ENCODE peak calls at places on chromosome 9, in eight cellular contexts. One of them, this sample, is unnamed.

GRCh38 chr9:80787636-80788035 is 901.7 kb downstream of the TLE1 start:
- DNase-seq in MM.1S: no peak
- DNase-seq in A549: no peak
- DNase-seq in Calu3: no peak
- DNase-seq in AG09319: no peak
- DNase-seq in endodermal cell: no peak
- DNase-seq in AG09309: no peak
- DNase-seq in IMR-90: no peak
- DNase-seq in this sample: no peak

GRCh38 chr9:130143974-130144373 is 28.2 kb upstream of the NCS1 start:
- DNase-seq in IMR-90: peak; percentile 42
- DNase-seq in MM.1S: no peak
- DNase-seq in AG09309: no peak
- DNase-seq in Calu3: no peak
- DNase-seq in A549: no peak
- DNase-seq in AG09319: no peak
- DNase-seq in endodermal cell: no peak
- DNase-seq in this sample: no peak

GRCh38 chr9:111957856-111958631 is 61.4 kb downstream of the UGCG start:
- DNase-seq in MM.1S: no peak
- DNase-seq in A549: no peak
- DNase-seq in AG09309: peak; percentile 97
- DNase-seq in IMR-90: peak; percentile 99
- DNase-seq in endodermal cell: no peak
- DNase-seq in Calu3: peak; percentile 32
- DNase-seq in AG09319: peak; percentile 86
- DNase-seq in this sample: no peak

GRCh38 chr9:109068764-109069163 is 51.0 kb downstream of the TMEM245 start:
- DNase-seq in AG09309: no peak
- DNase-seq in Calu3: no peak
- DNase-seq in endodermal cell: no peak
- DNase-seq in AG09319: no peak
- DNase-seq in MM.1S: no peak
- DNase-seq in A549: no peak
- DNase-seq in IMR-90: no peak
- DNase-seq in this sample: no peak

GRCh38 chr9:135992486-135993408 is 31.6 kb upstream of the UBAC1 start:
- DNase-seq in Calu3: peak; percentile 49
- DNase-seq in AG09319: peak; percentile 52
- DNase-seq in IMR-90: peak; percentile 84
- DNase-seq in MM.1S: peak; percentile 45
- DNase-seq in A549: peak; percentile 36
- DNase-seq in endodermal cell: peak; percentile 89
- DNase-seq in AG09309: peak; percentile 23
- DNase-seq in this sample: peak; percentile 78

GRCh38 chr9:17521456-17521855 is 57.4 kb upstream of the SH3GL2 start:
- DNase-seq in IMR-90: no peak
- DNase-seq in Calu3: no peak
- DNase-seq in A549: no peak
- DNase-seq in MM.1S: no peak
- DNase-seq in endodermal cell: no peak
- DNase-seq in AG09319: no peak
- DNase-seq in AG09309: no peak
- DNase-seq in this sample: no peak

GRCh38 chr9:90773593-90773992 is 28.0 kb upstream of the SYK start:
- DNase-seq in A549: no peak
- DNase-seq in AG09309: no peak
- DNase-seq in Calu3: peak; percentile 26
- DNase-seq in MM.1S: peak; percentile 48
- DNase-seq in endodermal cell: no peak
- DNase-seq in IMR-90: no peak
- DNase-seq in AG09319: no peak
- DNase-seq in this sample: peak; percentile 20

GRCh38 chr9:96441798-96442445 is 8.0 kb upstream of the HABP4 start:
- DNase-seq in AG09319: no peak
- DNase-seq in IMR-90: peak; percentile 23
- DNase-seq in MM.1S: peak; percentile 76
- DNase-seq in AG09309: no peak
- DNase-seq in Calu3: peak; percentile 47
- DNase-seq in endodermal cell: no peak
- DNase-seq in A549: no peak
- DNase-seq in this sample: peak; percentile 49

GRCh38 chr9:115008536-115008935 is 78.1 kb upstream of the TNFSF8 start:
- DNase-seq in MM.1S: no peak
- DNase-seq in endodermal cell: peak; percentile 63
- DNase-seq in Calu3: peak; percentile 24
- DNase-seq in IMR-90: peak; percentile 94
- DNase-seq in AG09319: peak; percentile 50
- DNase-seq in AG09309: peak; percentile 79
- DNase-seq in A549: peak; percentile 33
- DNase-seq in this sample: no peak

GRCh38 chr9:107294756-107295155 is 11.7 kb downstream of the RAD23B start:
- DNase-seq in AG09319: no peak
- DNase-seq in IMR-90: no peak
- DNase-seq in endodermal cell: no peak
- DNase-seq in Calu3: no peak
- DNase-seq in AG09309: no peak
- DNase-seq in MM.1S: no peak
- DNase-seq in A549: no peak
- DNase-seq in this sample: no peak

GRCh38 chr9:107295995-107296394 is 12.9 kb downstream of the RAD23B start:
- DNase-seq in endodermal cell: no peak
- DNase-seq in IMR-90: no peak
- DNase-seq in A549: no peak
- DNase-seq in AG09319: no peak
- DNase-seq in AG09309: no peak
- DNase-seq in Calu3: no peak
- DNase-seq in MM.1S: no peak
- DNase-seq in this sample: no peak

GRCh38 chr9:107293555-107294085 is 10.5 kb downstream of the RAD23B start:
- DNase-seq in MM.1S: no peak
- DNase-seq in IMR-90: no peak
- DNase-seq in AG09319: no peak
- DNase-seq in A549: no peak
- DNase-seq in endodermal cell: no peak
- DNase-seq in Calu3: no peak
- DNase-seq in AG09309: no peak
- DNase-seq in this sample: no peak

DNA sequence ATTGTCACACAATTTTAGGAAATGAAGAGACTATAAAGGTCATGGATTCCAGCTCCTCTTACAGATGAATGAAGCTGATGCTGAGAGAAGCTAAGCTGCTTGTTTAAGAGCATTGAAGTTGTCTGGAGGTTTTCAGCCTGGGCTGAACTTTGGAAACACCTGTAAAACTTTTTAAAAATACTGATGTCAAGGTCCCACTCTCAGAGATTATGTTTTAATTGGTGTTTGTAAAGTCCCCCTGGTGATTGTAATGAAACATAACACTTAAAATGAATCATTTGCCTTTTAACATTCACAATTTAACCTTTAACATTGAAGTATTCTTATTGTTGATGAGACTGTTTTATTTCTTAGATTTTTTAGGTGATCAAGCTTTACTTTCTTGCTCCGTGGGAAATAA is 16.4 kb downstream of the RAD23B start:
- DNase-seq in AG09319: no peak
- DNase-seq in Calu3: no peak
- DNase-seq in MM.1S: no peak
- DNase-seq in A549: no peak
- DNase-seq in endodermal cell: no peak
- DNase-seq in IMR-90: no peak
- DNase-seq in AG09309: no peak
- DNase-seq in this sample: no peak
- TF ChIP-seq CTCF in AG09319: no peak
- TF ChIP-seq CTCF in Calu3: no peak
- TF ChIP-seq CTCF in MM.1S: peak; percentile 18
- TF ChIP-seq CTCF in A549: no peak
- TF ChIP-seq CTCF in endodermal cell: peak; percentile 36
- TF ChIP-seq CTCF in IMR-90: peak; percentile 25
- TF ChIP-seq CTCF in AG09309: peak; percentile 21
- TF ChIP-seq CTCF in this sample: no peak

GRCh38 chr9:131838581-131839280 is 98.9 kb upstream of the RAPGEF1 start:
- DNase-seq in MM.1S: no peak
- DNase-seq in endodermal cell: peak; percentile 74
- DNase-seq in IMR-90: no peak
- DNase-seq in AG09319: no peak
- DNase-seq in AG09309: no peak
- DNase-seq in A549: no peak
- DNase-seq in Calu3: no peak
- DNase-seq in this sample: no peak
- TF ChIP-seq CTCF in MM.1S: no peak
- TF ChIP-seq CTCF in endodermal cell: peak; percentile 38
- TF ChIP-seq CTCF in IMR-90: no peak
- TF ChIP-seq CTCF in AG09319: no peak
- TF ChIP-seq CTCF in AG09309: no peak
- TF ChIP-seq CTCF in A549: no peak
- TF ChIP-seq CTCF in Calu3: no peak
- TF ChIP-seq CTCF in this sample: no peak

GRCh38 chr9:137303031-137303892 is 1.2 kb upstream of the NRARP start:
- DNase-seq in Calu3: no peak
- DNase-seq in AG09319: no peak
- DNase-seq in endodermal cell: peak; percentile 80
- DNase-seq in IMR-90: no peak
- DNase-seq in AG09309: no peak
- DNase-seq in A549: no peak
- DNase-seq in MM.1S: no peak
- DNase-seq in this sample: no peak

GRCh38 chr9:137303893-137304382 is 1.9 kb upstream of the NRARP start:
- DNase-seq in IMR-90: no peak
- DNase-seq in Calu3: no peak
- DNase-seq in A549: no peak
- DNase-seq in AG09319: no peak
- DNase-seq in AG09309: no peak
- DNase-seq in endodermal cell: peak; percentile 53
- DNase-seq in MM.1S: no peak
- DNase-seq in this sample: no peak

GRCh38 chr9:137305788-137306545 is 3.9 kb upstream of the NRARP start:
- DNase-seq in AG09309: no peak
- DNase-seq in Calu3: no peak
- DNase-seq in MM.1S: no peak
- DNase-seq in AG09319: no peak
- DNase-seq in A549: no peak
- DNase-seq in endodermal cell: peak; percentile 65
- DNase-seq in IMR-90: no peak
- DNase-seq in this sample: no peak

GRCh38 chr9:137305060-137305787 is 3.2 kb upstream of the NRARP start:
- DNase-seq in IMR-90: no peak
- DNase-seq in endodermal cell: peak; percentile 86
- DNase-seq in Calu3: no peak
- DNase-seq in MM.1S: peak; percentile 36
- DNase-seq in A549: no peak
- DNase-seq in AG09319: no peak
- DNase-seq in AG09309: no peak
- DNase-seq in this sample: peak; percentile 77

DNA sequence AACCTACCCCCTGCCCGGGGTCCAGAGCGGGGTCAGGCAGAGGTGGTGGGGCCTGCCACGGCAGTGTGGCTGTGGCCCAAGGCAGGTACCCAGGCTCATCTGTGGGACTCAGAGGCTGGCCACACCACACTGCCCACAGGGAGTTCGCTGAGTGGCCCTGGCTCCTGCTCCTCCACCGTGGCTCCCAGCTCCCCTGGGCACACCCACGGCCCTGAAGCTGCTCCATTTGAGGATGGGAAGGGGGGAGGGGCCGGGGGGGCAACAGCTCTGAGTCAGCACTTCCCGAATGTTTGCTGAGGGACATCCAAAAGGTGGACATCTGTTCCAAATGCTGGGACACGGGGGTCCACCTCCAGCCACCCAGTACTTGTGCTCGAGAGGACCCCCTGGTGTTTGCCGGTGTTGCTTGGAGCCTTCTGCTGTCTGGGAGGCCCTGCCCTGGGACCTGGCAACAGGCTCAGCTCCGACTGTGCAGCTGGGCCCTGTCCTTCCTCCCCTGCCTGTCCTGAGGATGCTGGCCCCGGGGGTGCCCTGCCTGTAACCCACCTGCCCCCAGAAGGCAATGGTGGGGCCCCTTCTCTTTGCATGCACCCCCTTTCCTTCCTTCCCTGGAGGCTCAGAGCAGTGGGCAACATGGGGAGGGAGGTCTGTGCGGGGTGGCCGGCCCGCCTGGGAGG is 2.5 kb upstream of the NRARP start:
- DNase-seq in A549: no peak
- DNase-seq in IMR-90: no peak
- DNase-seq in MM.1S: no peak
- DNase-seq in Calu3: no peak
- DNase-seq in AG09319: no peak
- DNase-seq in endodermal cell: peak; percentile 58
- DNase-seq in AG09309: no peak
- DNase-seq in this sample: no peak
- TF ChIP-seq CTCF in A549: no peak
- TF ChIP-seq CTCF in IMR-90: peak; percentile 15
- TF ChIP-seq CTCF in MM.1S: no peak
- TF ChIP-seq CTCF in Calu3: no peak
- TF ChIP-seq CTCF in AG09319: no peak
- TF ChIP-seq CTCF in endodermal cell: no peak
- TF ChIP-seq CTCF in AG09309: no peak
- TF ChIP-seq CTCF in this sample: no peak

GRCh38 chr9:69303331-69303730 is 21.7 kb upstream of the ENTREP1 start:
- DNase-seq in Calu3: no peak
- DNase-seq in AG09319: no peak
- DNase-seq in A549: no peak
- DNase-seq in MM.1S: no peak
- DNase-seq in IMR-90: no peak
- DNase-seq in endodermal cell: no peak
- DNase-seq in AG09309: no peak
- DNase-seq in this sample: no peak

GRCh38 chr9:69313175-69313574 is 11.8 kb upstream of the ENTREP1 start:
- DNase-seq in IMR-90: no peak
- DNase-seq in endodermal cell: no peak
- DNase-seq in AG09309: no peak
- DNase-seq in A549: no peak
- DNase-seq in MM.1S: no peak
- DNase-seq in AG09319: no peak
- DNase-seq in Calu3: no peak
- DNase-seq in this sample: no peak

GRCh38 chr9:69308217-69308931 is 16.6 kb upstream of the ENTREP1 start:
- DNase-seq in A549: no peak
- DNase-seq in MM.1S: no peak
- DNase-seq in Calu3: no peak
- DNase-seq in IMR-90: no peak
- DNase-seq in AG09319: no peak
- DNase-seq in AG09309: no peak
- DNase-seq in endodermal cell: no peak
- DNase-seq in this sample: no peak

DNA sequence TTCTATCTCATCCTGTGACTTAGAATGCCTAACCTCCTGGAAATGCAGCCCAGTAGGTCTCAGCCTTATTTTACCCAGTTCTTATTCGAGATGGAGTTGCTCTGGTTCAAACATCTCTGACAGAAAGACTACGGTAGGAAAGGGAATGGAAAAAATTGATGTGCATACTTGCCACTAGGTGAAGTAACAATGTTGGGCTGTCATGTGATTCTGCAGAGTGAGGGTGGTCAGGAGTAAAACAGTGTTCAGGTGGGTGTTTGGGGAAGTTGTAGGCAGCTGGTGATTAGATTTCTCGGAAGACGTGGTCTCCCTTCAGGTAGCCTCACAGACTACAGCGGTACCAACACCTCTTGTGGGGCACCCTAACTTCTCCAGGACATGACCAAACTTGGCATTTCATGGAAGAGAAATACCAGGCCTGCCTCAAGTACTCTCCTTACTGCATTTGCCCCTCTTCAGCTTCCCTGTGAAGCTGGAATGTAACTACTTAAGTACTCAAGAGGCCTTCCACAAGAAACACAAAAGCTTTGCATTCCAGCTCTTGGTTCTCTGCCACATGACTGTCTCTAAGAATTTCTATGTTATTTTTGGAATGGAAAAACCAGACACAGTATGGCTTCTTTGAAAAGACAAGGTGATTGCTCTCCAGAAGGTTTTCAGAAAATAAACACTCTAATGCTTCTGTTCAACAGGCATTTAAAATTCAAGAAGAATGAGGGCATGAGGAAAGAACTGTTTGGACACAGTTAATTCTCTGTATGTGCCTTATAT is 17.4 kb upstream of the ENTREP1 start:
- DNase-seq in Calu3: no peak
- DNase-seq in IMR-90: peak; percentile 55
- DNase-seq in AG09309: peak; percentile 14
- DNase-seq in A549: no peak
- DNase-seq in MM.1S: no peak
- DNase-seq in AG09319: no peak
- DNase-seq in endodermal cell: peak; percentile 80
- DNase-seq in this sample: no peak
- TF ChIP-seq CTCF in Calu3: no peak
- TF ChIP-seq CTCF in IMR-90: no peak
- TF ChIP-seq CTCF in AG09309: no peak
- TF ChIP-seq CTCF in A549: no peak
- TF ChIP-seq CTCF in MM.1S: no peak
- TF ChIP-seq CTCF in AG09319: no peak
- TF ChIP-seq CTCF in endodermal cell: peak; percentile 47
- TF ChIP-seq CTCF in this sample: no peak